ENCODE peak calls at places on chromosomes 1 and 21, in ten cellular contexts. One of them, this sample, is unnamed.

GRCh38 chr1:53804791-53805505 is 33.1 kb downstream of the NDC1 start:
- DNase-seq in AG09309: no peak
- DNase-seq in IMR-90: peak; percentile 23
- DNase-seq in BJ: no peak
- DNase-seq in head of caudate nucleus: no peak
- DNase-seq in neural crest cell: no peak
- DNase-seq in endothelial cell: no peak
- DNase-seq in T-helper 9 cell: no peak
- DNase-seq in stimulated activated CD4-positive, alpha-beta T cell treated with anti-CD3 and anti-CD28 coated beads, Interleukin-1b, Interleukin-23, amount 100 ng/mL, for 24 hours: no peak
- DNase-seq in effector memory CD8-positive, alpha-beta T cell: no peak
- DNase-seq in this sample: no peak

GRCh38 chr1:226575436-226576390 is 27.1 kb downstream of the STUM start:
- DNase-seq in AG09309: no peak
- DNase-seq in IMR-90: no peak
- DNase-seq in BJ: no peak
- DNase-seq in head of caudate nucleus: no peak
- DNase-seq in neural crest cell: no peak
- DNase-seq in endothelial cell: no peak
- DNase-seq in T-helper 9 cell: no peak
- DNase-seq in stimulated activated CD4-positive, alpha-beta T cell treated with anti-CD3 and anti-CD28 coated beads, Interleukin-1b, Interleukin-23, amount 100 ng/mL, for 24 hours: no peak
- DNase-seq in effector memory CD8-positive, alpha-beta T cell: no peak
- DNase-seq in this sample: no peak

GRCh38 chr1:244897476-244898254 is 33.3 kb upstream of the HNRNPU start:
- DNase-seq in AG09309: no peak
- DNase-seq in IMR-90: no peak
- DNase-seq in BJ: no peak
- DNase-seq in head of caudate nucleus: no peak
- DNase-seq in neural crest cell: no peak
- DNase-seq in endothelial cell: no peak
- DNase-seq in T-helper 9 cell: no peak
- DNase-seq in stimulated activated CD4-positive, alpha-beta T cell treated with anti-CD3 and anti-CD28 coated beads, Interleukin-1b, Interleukin-23, amount 100 ng/mL, for 24 hours: no peak
- DNase-seq in effector memory CD8-positive, alpha-beta T cell: no peak
- DNase-seq in this sample: no peak

GRCh38 chr1:156645058-156645457 is 3.1 kb downstream of the BCAN start:
- DNase-seq in AG09309: no peak
- DNase-seq in IMR-90: no peak
- DNase-seq in BJ: no peak
- DNase-seq in head of caudate nucleus: no peak
- DNase-seq in neural crest cell: no peak
- DNase-seq in endothelial cell: no peak
- DNase-seq in T-helper 9 cell: no peak
- DNase-seq in stimulated activated CD4-positive, alpha-beta T cell treated with anti-CD3 and anti-CD28 coated beads, Interleukin-1b, Interleukin-23, amount 100 ng/mL, for 24 hours: no peak
- DNase-seq in effector memory CD8-positive, alpha-beta T cell: no peak
- DNase-seq in this sample: no peak

GRCh38 chr1:68327414-68327813 is 95.1 kb upstream of the WLS start:
- DNase-seq in AG09309: no peak
- DNase-seq in IMR-90: peak; percentile 27
- DNase-seq in BJ: no peak
- DNase-seq in head of caudate nucleus: no peak
- DNase-seq in neural crest cell: no peak
- DNase-seq in endothelial cell: no peak
- DNase-seq in T-helper 9 cell: no peak
- DNase-seq in stimulated activated CD4-positive, alpha-beta T cell treated with anti-CD3 and anti-CD28 coated beads, Interleukin-1b, Interleukin-23, amount 100 ng/mL, for 24 hours: no peak
- DNase-seq in effector memory CD8-positive, alpha-beta T cell: no peak
- DNase-seq in this sample: no peak

GRCh38 chr1:201072149-201072548 is 40.1 kb downstream of the CACNA1S start:
- DNase-seq in AG09309: no peak
- DNase-seq in IMR-90: no peak
- DNase-seq in BJ: no peak
- DNase-seq in head of caudate nucleus: no peak
- DNase-seq in neural crest cell: no peak
- DNase-seq in endothelial cell: no peak
- DNase-seq in T-helper 9 cell: no peak
- DNase-seq in stimulated activated CD4-positive, alpha-beta T cell treated with anti-CD3 and anti-CD28 coated beads, Interleukin-1b, Interleukin-23, amount 100 ng/mL, for 24 hours: no peak
- DNase-seq in effector memory CD8-positive, alpha-beta T cell: no peak
- DNase-seq in this sample: no peak

GRCh38 chr1:117092594-117092993 is 29.0 kb downstream of the TRIM45 start:
- DNase-seq in AG09309: no peak
- DNase-seq in IMR-90: no peak
- DNase-seq in BJ: no peak
- DNase-seq in head of caudate nucleus: no peak
- DNase-seq in neural crest cell: no peak
- DNase-seq in endothelial cell: no peak
- DNase-seq in T-helper 9 cell: no peak
- DNase-seq in stimulated activated CD4-positive, alpha-beta T cell treated with anti-CD3 and anti-CD28 coated beads, Interleukin-1b, Interleukin-23, amount 100 ng/mL, for 24 hours: no peak
- DNase-seq in effector memory CD8-positive, alpha-beta T cell: no peak
- DNase-seq in this sample: no peak

GRCh38 chr1:54904476-54905048 is 17.6 kb upstream of the DHCR24 start:
- DNase-seq in AG09309: peak; percentile 55
- DNase-seq in IMR-90: peak; percentile 82
- DNase-seq in BJ: peak; percentile 59
- DNase-seq in head of caudate nucleus: no peak
- DNase-seq in neural crest cell: no peak
- DNase-seq in endothelial cell: no peak
- DNase-seq in T-helper 9 cell: no peak
- DNase-seq in stimulated activated CD4-positive, alpha-beta T cell treated with anti-CD3 and anti-CD28 coated beads, Interleukin-1b, Interleukin-23, amount 100 ng/mL, for 24 hours: no peak
- DNase-seq in effector memory CD8-positive, alpha-beta T cell: no peak
- DNase-seq in this sample: peak; percentile 38

GRCh38 chr1:77874804-77875445 is 13.5 kb upstream of the NEXN start:
- DNase-seq in AG09309: no peak
- DNase-seq in IMR-90: peak; percentile 74
- DNase-seq in BJ: peak; percentile 32
- DNase-seq in head of caudate nucleus: no peak
- DNase-seq in neural crest cell: no peak
- DNase-seq in endothelial cell: no peak
- DNase-seq in T-helper 9 cell: no peak
- DNase-seq in stimulated activated CD4-positive, alpha-beta T cell treated with anti-CD3 and anti-CD28 coated beads, Interleukin-1b, Interleukin-23, amount 100 ng/mL, for 24 hours: no peak
- DNase-seq in effector memory CD8-positive, alpha-beta T cell: no peak
- DNase-seq in this sample: peak; percentile 26

GRCh38 chr21:38472709-38473108 is 25.6 kb downstream of the ERG start:
- DNase-seq in AG09309: no peak
- DNase-seq in IMR-90: no peak
- DNase-seq in BJ: no peak
- DNase-seq in head of caudate nucleus: no peak
- DNase-seq in neural crest cell: no peak
- DNase-seq in endothelial cell: no peak
- DNase-seq in T-helper 9 cell: no peak
- DNase-seq in stimulated activated CD4-positive, alpha-beta T cell treated with anti-CD3 and anti-CD28 coated beads, Interleukin-1b, Interleukin-23, amount 100 ng/mL, for 24 hours: no peak
- DNase-seq in effector memory CD8-positive, alpha-beta T cell: no peak
- DNase-seq in this sample: no peak

GRCh38 chr1:159977364-159978106 is 23.5 kb upstream of the SLAMF9 start:
- DNase-seq in AG09309: no peak
- DNase-seq in IMR-90: no peak
- DNase-seq in BJ: no peak
- DNase-seq in head of caudate nucleus: no peak
- DNase-seq in neural crest cell: no peak
- DNase-seq in endothelial cell: no peak
- DNase-seq in T-helper 9 cell: no peak
- DNase-seq in stimulated activated CD4-positive, alpha-beta T cell treated with anti-CD3 and anti-CD28 coated beads, Interleukin-1b, Interleukin-23, amount 100 ng/mL, for 24 hours: no peak
- DNase-seq in effector memory CD8-positive, alpha-beta T cell: no peak
- DNase-seq in this sample: no peak

GRCh38 chr21:26409735-26410134 is 163.4 kb downstream of the CYYR1 start:
- DNase-seq in AG09309: no peak
- DNase-seq in IMR-90: no peak
- DNase-seq in BJ: no peak
- DNase-seq in head of caudate nucleus: no peak
- DNase-seq in neural crest cell: no peak
- DNase-seq in endothelial cell: no peak
- DNase-seq in T-helper 9 cell: no peak
- DNase-seq in stimulated activated CD4-positive, alpha-beta T cell treated with anti-CD3 and anti-CD28 coated beads, Interleukin-1b, Interleukin-23, amount 100 ng/mL, for 24 hours: no peak
- DNase-seq in effector memory CD8-positive, alpha-beta T cell: no peak
- DNase-seq in this sample: no peak